ENCODE peak calls at places on chromosome 5, in five cellular contexts. S is NCI-H69; B is DMS79 treated with DMSO at 0.1 percent for 48 hours; L is GM12891; N is activated T-helper 2 cell treated with anti-CD3 and anti-CD28 coated beads, Interferon-gamma antibody, Interleukin-2, Interleukin-4, amounts not matched to agents 10 μg/mL and 5 μg/mL and 100 μg/mL, durations not matched to agents 14 hours and 24 hours and 36 hours. F is an unnamed sample.

GRCh38 chr5:24407486-24407885 is 237.3 kb downstream of the CDH10 start:
- DNase-seq in S (no peak), L (no peak), B (no peak), N (no peak), F (no peak)

GRCh38 chr5:32571128-32571527 is 14.2 kb upstream of the SUB1 start:
- DNase-seq in N (no peak), L (no peak), B (no peak), S (no peak), F (no peak)

GRCh38 chr5:169258372-169259000 is 42.5 kb downstream of the SLIT3 start:
- DNase-seq in L (no peak), B (no peak), N (no peak), S (no peak), F (no peak)

GRCh38 chr5:166649656-166650055 is 1641.8 kb upstream of the WWC1 start:
- DNase-seq in B (no peak), N (no peak), S (no peak), L (no peak), F (no peak)

GRCh38 chr5:13659391-13659790 is 285.1 kb downstream of the DNAH5 start:
- DNase-seq in S (no peak), L (no peak), N (no peak), B (no peak), F (no peak)

GRCh38 chr5:78509884-78510769 is 138.4 kb downstream of the LHFPL2 start:
- DNase-seq in N (peak), B (no peak), L (peak), S (peak), F (peak)

GRCh38 chr5:50767588-50767987 is 101.2 kb downstream of the PARP8 start:
- DNase-seq in N (no peak), S (no peak), L (no peak), B (no peak), F (no peak)

GRCh38 chr5:16656561-16657191 is 39.9 kb upstream of the RETREG1 start:
- DNase-seq in L (no peak), B (no peak), S (no peak), N (no peak), F (no peak)

GRCh38 chr5:156871212-156871611 is 21.1 kb downstream of the PPP1R2B start:
- DNase-seq in L (no peak), S (no peak), B (no peak), N (no peak), F (no peak)

GRCh38 chr5:14560091-14560595 is 21.4 kb upstream of the OTULINL start:
- DNase-seq in B (no peak), L (no peak), S (peak), N (no peak), F (no peak)

GRCh38 chr5:66174338-66174737 is 30.2 kb downstream of the SREK1 start:
- DNase-seq in B (no peak), N (no peak), S (peak), L (no peak), F (no peak)